ENCODE peak calls at places on chromosomes 1 and 21, in nine cellular contexts. A is IMR-90; M is stimulated activated CD4-positive, alpha-beta T cell treated with anti-CD3 and anti-CD28 coated beads, Interleukin-4, amount 100 ng/mL, for 48 hours; D is cardiac muscle cell; W is hippocampal formation; G is Jurkat, Clone E6-1; B is AG08395; L is substantia nigra; P is stimulated activated CD8-positive, alpha-beta memory T cell treated with anti-CD3 and anti-CD28 coated beads, Interleukin-4, amount 100 ng/mL, for 48 hours. E is an unnamed sample.

GRCh38 chr21:16071082-16071481 is 341.3 kb downstream of the USP25 start:
- DNase-seq in A (no peak), M (no peak), D (peak; percentile 35), W (peak; percentile 79), G (no peak), B (peak; percentile 41), L (peak; percentile 37), P (no peak), E (no peak)

GRCh38 chr1:77416692-77417450 is 135.1 kb downstream of the AK5 start:
- DNase-seq in A (peak; percentile 34), M (no peak), D (peak; percentile 33), W (no peak), G (no peak), B (no peak), L (no peak), P (no peak), E (no peak)

GRCh38 chr1:187921426-187921825 is 1092.7 kb downstream of the PLA2G4A start:
- DNase-seq in A (peak; percentile 48), M (no peak), D (no peak), W (no peak), G (no peak), B (no peak), L (no peak), P (no peak), E (no peak)

GRCh38 chr1:91610829-91611228 is 110.2 kb downstream of the CDC7 start:
- DNase-seq in A (no peak), M (no peak), D (no peak), W (no peak), G (no peak), B (no peak), L (no peak), P (no peak), E (no peak)

GRCh38 chr1:155940993-155941844 is at the start of gene RXFP4:
- DNase-seq in A (no peak), M (no peak), D (no peak), W (no peak), G (no peak), B (no peak), L (no peak), P (peak; percentile 40), E (no peak)

GRCh38 chr1:158014702-158015320 is 21.4 kb downstream of the KIRREL1 start:
- DNase-seq in A (no peak), M (no peak), D (no peak), W (no peak), G (no peak), B (no peak), L (no peak), P (no peak), E (no peak)

GRCh38 chr1:102434421-102434820 is 437.7 kb upstream of the OLFM3 start:
- DNase-seq in A (no peak), M (no peak), D (peak; percentile 0), W (no peak), G (peak; percentile 51), B (no peak), L (no peak), P (peak; percentile 24), E (no peak)

GRCh38 chr1:171188388-171189266 is 3.5 kb downstream of the FMO2 start:
- DNase-seq in A (peak; percentile 65), M (peak; percentile 15), D (peak; percentile 91), W (no peak), G (peak; percentile 40), B (peak; percentile 70), L (no peak), P (peak; percentile 65), E (no peak)

GRCh38 chr1:244665771-244666217 is 12.9 kb downstream of the DESI2 start:
- DNase-seq in A (peak; percentile 45), M (no peak), D (peak; percentile 6), W (no peak), G (no peak), B (peak; percentile 27), L (no peak), P (no peak), E (no peak)

GRCh38 chr1:13728104-13728503 is 28.1 kb downstream of the PRDM2 start:
- DNase-seq in A (no peak), M (no peak), D (no peak), W (no peak), G (no peak), B (no peak), L (no peak), P (no peak), E (no peak)

GRCh38 chr1:114251573-114251939 is 97.9 kb upstream of the SYT6 start:
- DNase-seq in A (no peak), M (no peak), D (no peak), W (no peak), G (no peak), B (no peak), L (no peak), P (no peak), E (no peak)

GRCh38 chr1:92315766-92316413 is 17.0 kb downstream of the RPAP2 start:
- DNase-seq in A (no peak), M (no peak), D (no peak), W (no peak), G (no peak), B (no peak), L (no peak), P (peak; percentile 60), E (no peak)

GRCh38 chr1:7421471-7422075 is 349.5 kb upstream of the VAMP3 start:
- DNase-seq in A (no peak), M (no peak), D (no peak), W (no peak), G (no peak), B (no peak), L (no peak), P (no peak), E (no peak)

GRCh38 chr21:21268061-21268471 is 269.9 kb downstream of the NCAM2 start:
- DNase-seq in A (peak; percentile 4), M (no peak), D (peak; percentile 4), W (no peak), G (no peak), B (no peak), L (no peak), P (no peak), E (no peak)

GRCh38 chr1:24640288-24640687 is 2.8 kb upstream of the SRRM1 start:
- DNase-seq in A (no peak), M (no peak), D (peak; percentile 34), W (no peak), G (no peak), B (no peak), L (no peak), P (no peak), E (no peak)

GRCh38 chr1:41689596-41689995 is 205.1 kb upstream of the EDN2 start:
- DNase-seq in A (no peak), M (no peak), D (no peak), W (peak; percentile 67), G (no peak), B (no peak), L (peak; percentile 36), P (no peak), E (peak; percentile 58)

GRCh38 chr1:2126331-2127180 is 68.0 kb downstream of the FAAP20 start:
- DNase-seq in A (no peak), M (no peak), D (no peak), W (no peak), G (peak; percentile 57), B (no peak), L (no peak), P (no peak), E (no peak)

GRCh38 chr1:161192476-161193465 is 6.1 kb downstream of the ADAMTS4 start:
- DNase-seq in A (peak; percentile 65), M (peak; percentile 56), D (peak; percentile 83), W (peak; percentile 59), G (peak; percentile 67), B (peak; percentile 82), L (no peak), P (peak; percentile 76), E (peak; percentile 40)

GRCh38 chr1:204073837-204074273 is 940 bp downstream of the SOX13 start:
- DNase-seq in A (no peak), M (no peak), D (peak; percentile 38), W (no peak), G (no peak), B (no peak), L (no peak), P (no peak), E (no peak)

GRCh38 chr1:87149166-87150065 is 179.3 kb upstream of the LMO4 start:
- DNase-seq in A (peak; percentile 72), M (no peak), D (peak; percentile 46), W (peak; percentile 31), G (no peak), B (peak; percentile 77), L (no peak), P (no peak), E (no peak)

GRCh38 chr1:20037877-20038276 is 32.1 kb upstream of the PLA2G5 start:
- DNase-seq in A (no peak), M (no peak), D (peak; percentile 43), W (no peak), G (peak; percentile 38), B (no peak), L (no peak), P (no peak), E (no peak)

GRCh38 chr1:56387071-56387747 is 192.2 kb downstream of the PLPP3 start:
- DNase-seq in A (no peak), M (no peak), D (no peak), W (no peak), G (no peak), B (no peak), L (no peak), P (no peak), E (no peak)

GRCh38 chr1:22832414-22832786 is 121.8 kb downstream of the EPHB2 start:
- DNase-seq in A (peak; percentile 80), M (no peak), D (no peak), W (no peak), G (no peak), B (peak; percentile 52), L (no peak), P (no peak), E (no peak)

GRCh38 chr1:94296018-94296417 is 58.6 kb upstream of the ARHGAP29 start:
- DNase-seq in A (peak; percentile 84), M (no peak), D (peak; percentile 80), W (no peak), G (no peak), B (peak; percentile 54), L (no peak), P (no peak), E (no peak)

GRCh38 chr1:12588695-12589094 is 29.3 kb downstream of the DHRS3 start:
- DNase-seq in A (no peak), M (no peak), D (no peak), W (no peak), G (no peak), B (no peak), L (no peak), P (no peak), E (no peak)

GRCh38 chr1:71101839-71102376 is 21.1 kb upstream of the ZRANB2 start:
- DNase-seq in A (no peak), M (no peak), D (no peak), W (no peak), G (no peak), B (no peak), L (no peak), P (no peak), E (no peak)

GRCh38 chr1:203296456-203297073 is 8.8 kb upstream of the BTG2 start:
- DNase-seq in A (no peak), M (no peak), D (peak; percentile 73), W (no peak), G (no peak), B (peak; percentile 45), L (no peak), P (no peak), E (no peak)

GRCh38 chr1:230891413-230891812 is 23.1 kb upstream of the C1orf198 start:
- DNase-seq in A (no peak), M (no peak), D (no peak), W (no peak), G (no peak), B (peak; percentile 67), L (no peak), P (no peak), E (no peak)

GRCh38 chr1:224525411-224526040 is 90.6 kb upstream of the CNIH3 start:
- DNase-seq in A (peak; percentile 39), M (no peak), D (no peak), W (no peak), G (no peak), B (peak; percentile 73), L (no peak), P (no peak), E (no peak)

GRCh38 chr1:36305915-36306209 is 306 bp upstream of the SH3D21 start:
- DNase-seq in A (no peak), M (no peak), D (no peak), W (no peak), G (no peak), B (no peak), L (no peak), P (peak; percentile 30), E (no peak)

GRCh38 chr1:115144176-115144575 is 54.9 kb upstream of the TSPAN2 start:
- DNase-seq in A (no peak), M (no peak), D (no peak), W (no peak), G (no peak), B (no peak), L (no peak), P (no peak), E (no peak)

E was measured in C1 segment of cervical spinal cord.